ENCODE peak calls at places on chromosomes 4 and X, in eight cellular contexts. D is sigmoid colon; I is heart right ventricle; F is NB4; E is GM10248; Y is bronchial epithelial cell; H is CD4-positive, alpha-beta T cell; M is HFFc6. Q is an unnamed sample.

GRCh38 chr4:76365636-76366035 is 55.3 kb downstream of the CCDC158 start:
- DNase-seq in E (no peak), D (no peak), H (no peak), M (peak; percentile 25), F (no peak), Y (peak; percentile 2), I (no peak), Q (no peak)

GRCh38 chr4:76011700-76012387 is 4.5 kb upstream of the CXCL9 start:
- DNase-seq in Y (peak; percentile 84), M (peak; percentile 66), E (peak; percentile 75), D (no peak), I (peak; percentile 79), F (no peak), H (no peak), Q (no peak)

GRCh38 chr4:159096434-159096833 is 6.4 kb upstream of the RAPGEF2 start:
- DNase-seq in Y (no peak), I (no peak), F (no peak), E (no peak), D (no peak), M (no peak), H (no peak), Q (no peak)

GRCh38 chr4:19614171-19614570 is 637.5 kb upstream of the SLIT2 start:
- DNase-seq in F (no peak), M (no peak), E (no peak), I (no peak), D (no peak), Y (peak; percentile 84), H (no peak), Q (no peak)

GRCh38 chrX:46574337-46574940 is 874 bp downstream of the CHST7 start:
- DNase-seq in F (no peak), E (no peak), D (no peak), M (no peak), I (no peak), Y (no peak), H (peak; percentile 27), Q (peak; percentile 32)

GRCh38 chrX:132093239-132093860 is 34.5 kb downstream of the FRMD7 start:
- DNase-seq in D (no peak), I (no peak), H (no peak), E (no peak), M (no peak), F (no peak), Y (no peak), Q (no peak)

GRCh38 chrX:145910017-145910416 is 92.4 kb downstream of the SLITRK2 start:
- DNase-seq in Y (no peak), H (no peak), I (no peak), E (no peak), D (no peak), F (no peak), M (no peak), Q (no peak)

GRCh38 chr4:1806596-1807257 is 13.6 kb downstream of the FGFR3 start:
- DNase-seq in H (no peak), F (no peak), I (no peak), D (no peak), Y (no peak), E (no peak), M (no peak), Q (no peak)

GRCh38 chr4:98746936-98747658 is 88.7 kb upstream of the TSPAN5 start:
- DNase-seq in Y (no peak), F (no peak), D (no peak), M (no peak), E (no peak), I (no peak), H (no peak), Q (no peak)

GRCh38 chr4:21769404-21770147 is 179.0 kb downstream of the KCNIP4 start:
- DNase-seq in I (no peak), E (no peak), F (no peak), M (peak; percentile 76), H (no peak), D (no peak), Y (peak; percentile 81), Q (peak; percentile 8)

GRCh38 chrX:18885317-18886004 is 98.5 kb downstream of the PHKA2 start:
- DNase-seq in F (no peak), M (no peak), E (no peak), D (peak; percentile 54), Y (no peak), I (no peak), H (no peak), Q (no peak)

GRCh38 chr4:131644619-131645018 is 1504.5 kb upstream of the PCDH10 start:
- DNase-seq in D (no peak), H (no peak), E (no peak), I (no peak), Y (peak; percentile 69), F (no peak), M (no peak), Q (no peak)

GRCh38 chr4:88991746-88992145 is 65.2 kb downstream of the FAM13A start:
- DNase-seq in E (no peak), Y (peak; percentile 88), M (peak; percentile 11), F (no peak), D (no peak), H (no peak), I (no peak), Q (no peak)

GRCh38 chr4:137070614-137071013 is 461.7 kb downstream of the PCDH18 start:
- DNase-seq in F (no peak), M (no peak), I (no peak), D (peak; percentile 34), E (no peak), H (no peak), Y (no peak), Q (no peak)

GRCh38 chrX:19342331-19342906 is 1.3 kb upstream of the PDHA1 start:
- DNase-seq in F (peak; percentile 15), Y (no peak), M (peak; percentile 22), I (no peak), H (no peak), D (no peak), E (no peak), Q (no peak)

GRCh38 chr4:123488916-123489315 is 92.3 kb downstream of the SPRY1 start:
- DNase-seq in H (no peak), I (no peak), F (peak; percentile 89), E (peak; percentile 29), D (no peak), Y (peak; percentile 90), M (peak; percentile 37), Q (peak; percentile 34)

GRCh38 chr4:1480720-1481119 is 74.5 kb upstream of the NKX1-1 start:
- DNase-seq in H (no peak), E (no peak), M (no peak), Y (no peak), D (no peak), F (no peak), I (no peak), Q (no peak)

GRCh38 chrX:12950851-12951589 is 23.9 kb upstream of the TMSB4X start:
- DNase-seq in I (no peak), H (peak; percentile 56), M (no peak), Y (no peak), E (no peak), F (peak; percentile 91), D (no peak), Q (peak; percentile 82)

GRCh38 chrX:154714925-154715324 is 36.0 kb downstream of the GAB3 start:
- DNase-seq in F (peak; percentile 71), Y (peak; percentile 49), M (peak; percentile 33), I (peak; percentile 46), D (no peak), H (peak; percentile 11), E (peak; percentile 55), Q (peak; percentile 52)

GRCh38 chr4:2785613-2786012 is 7.3 kb upstream of the SH3BP2 start:
- DNase-seq in D (peak; percentile 50), M (no peak), Y (peak; percentile 29), H (no peak), E (no peak), I (no peak), F (peak; percentile 90), Q (peak; percentile 60)

GRCh38 chrX:20913760-20914159 is 460.5 kb upstream of the CNKSR2 start:
- DNase-seq in D (no peak), I (no peak), E (no peak), H (no peak), M (no peak), Y (peak; percentile 3), F (peak; percentile 6), Q (peak; percentile 6)

GRCh38 chr4:174505012-174505411 is 17.3 kb downstream of the HPGD start:
- DNase-seq in M (no peak), I (no peak), F (no peak), Y (no peak), H (no peak), E (no peak), D (no peak), Q (no peak)

GRCh38 chrX:121231566-121232358 is 184.4 kb downstream of the GLUD2 start:
- DNase-seq in H (no peak), E (no peak), Y (no peak), F (no peak), I (no peak), D (no peak), M (no peak), Q (no peak)

DNA sequence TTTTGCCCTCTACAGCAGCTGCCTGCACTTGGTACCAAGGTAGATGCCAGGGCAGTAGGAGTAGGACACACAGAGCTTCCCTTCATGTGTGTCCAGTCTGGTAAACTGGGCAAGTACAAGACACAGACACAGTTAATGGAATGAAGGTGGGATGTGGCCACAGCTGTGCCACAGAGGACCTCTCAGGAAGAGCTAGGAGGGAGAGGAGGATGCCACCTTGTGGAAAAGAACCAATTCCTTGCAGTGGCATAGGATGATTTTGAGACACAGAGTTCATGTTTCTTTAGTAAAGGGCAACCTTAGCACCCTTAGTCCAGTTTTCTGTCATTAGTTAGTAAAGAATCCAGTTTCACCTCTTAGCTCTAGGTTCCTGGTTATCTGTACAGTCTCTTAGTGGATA is 36.3 kb upstream of the TBC1D14 start:
- DNase-seq in D (no peak), H (no peak), M (peak; percentile 5), E (no peak), I (no peak), Y (peak; percentile 15), F (no peak), Q (no peak)
- TF ChIP-seq CTCF in D (no peak), H (no peak), M (no peak), E (peak; percentile 34), I (no peak), Y (peak; percentile 17), F (peak; percentile 18), Q (no peak)

DNA sequence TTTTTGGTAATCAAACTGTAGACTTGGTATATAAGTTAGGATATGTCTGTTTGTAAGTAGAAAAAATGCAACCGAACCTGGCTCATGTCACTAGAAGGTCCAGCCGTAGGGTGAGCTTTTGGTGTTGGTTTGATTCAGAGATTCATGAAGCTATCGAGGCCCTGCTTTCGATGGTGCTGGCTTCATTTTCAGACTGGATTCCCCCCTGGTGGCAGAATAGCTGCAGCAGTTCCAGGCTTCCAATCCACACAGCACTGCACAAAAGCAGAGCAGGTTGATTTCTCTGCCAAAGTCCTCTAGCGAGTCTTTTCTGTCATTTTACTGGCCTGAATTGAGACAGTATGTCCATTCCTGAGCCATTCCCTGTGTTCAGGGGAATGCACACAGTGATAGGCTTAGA is 33.1 kb downstream of the PDK3 start:
- DNase-seq in D (peak; percentile 74), Y (no peak), I (peak; percentile 8), H (peak; percentile 19), F (peak; percentile 1), M (peak; percentile 7), E (no peak), Q (peak; percentile 11)
- TF ChIP-seq CTCF in D (peak; percentile 45), Y (peak; percentile 17), I (peak; percentile 33), H (peak; percentile 32), F (no peak), M (peak; percentile 44), E (no peak), Q (no peak)

GRCh38 chrX:140034916-140035315 is 69.6 kb upstream of the CXorf66 start:
- DNase-seq in H (no peak), F (peak; percentile 4), D (no peak), E (no peak), M (no peak), Y (peak; percentile 0), I (no peak), Q (no peak)
- TF ChIP-seq CTCF in H (no peak), F (no peak), D (no peak), E (no peak), M (peak; percentile 47), Y (peak; percentile 28), I (no peak), Q (no peak)

GRCh38 chr4:73864365-73864764 is 4.8 kb upstream of the CXCL1 start:
- DNase-seq in E (peak; percentile 15), F (peak; percentile 38), I (no peak), M (no peak), D (no peak), Y (peak; percentile 59), H (no peak), Q (no peak)
- TF ChIP-seq CTCF in E (peak; percentile 51), F (peak; percentile 17), I (peak; percentile 16), M (peak; percentile 65), D (no peak), Y (peak; percentile 71), H (no peak), Q (peak; percentile 14)